ENCODE peak calls at places on chromosome 19, in nine cellular contexts. Z is heart left ventricle; Q is sigmoid colon; K is CD4-positive, alpha-beta memory T cell; F is uterus; C is CD4-positive, alpha-beta T cell; L is mesendoderm; Y is body of pancreas; P is GM23338. M is an unnamed sample.

GRCh38 chr19:56942749-56943148 is 102.2 kb upstream of the PEG3 start:
- DNase-seq in K (no peak), C (no peak), P (no peak), Q (peak; percentile 78), Y (no peak), F (no peak), Z (peak; percentile 49), L (peak; percentile 26), M (no peak)

GRCh38 chr19:50315773-50316448 is 13.3 kb downstream of the KCNC3 start:
- DNase-seq in Y (no peak), K (no peak), C (no peak), P (peak; percentile 86), Z (no peak), L (peak; percentile 92), F (no peak), Q (no peak), M (no peak)

GRCh38 chr19:50415661-50416033 is 3.1 kb upstream of the SPIB start:
- DNase-seq in Q (no peak), K (no peak), P (peak; percentile 23), C (no peak), Y (no peak), Z (no peak), L (no peak), F (no peak), M (peak; percentile 73)

GRCh38 chr19:33193864-33194362 is at the start of gene LRP3:
- DNase-seq in F (peak; percentile 49), L (peak; percentile 23), Z (peak; percentile 69), Q (no peak), C (no peak), P (peak; percentile 55), Y (peak; percentile 55), K (no peak), M (no peak)

GRCh38 chr19:46299004-46299509 is 2.2 kb downstream of the HIF3A start:
- DNase-seq in Y (peak; percentile 98), K (no peak), P (no peak), Q (peak; percentile 99), L (no peak), C (no peak), Z (peak; percentile 96), F (peak; percentile 98), M (peak; percentile 70)

GRCh38 chr19:30743702-30744101 is 371.5 kb downstream of the ZNF536 start:
- DNase-seq in Q (no peak), Z (no peak), Y (no peak), C (no peak), F (no peak), K (no peak), P (no peak), L (no peak), M (no peak)

GRCh38 chr19:29708553-29709439 is 6.3 kb downstream of the C19orf12 start:
- DNase-seq in Q (no peak), C (no peak), P (no peak), Y (no peak), Z (no peak), F (no peak), K (no peak), L (no peak), M (no peak)

GRCh38 chr19:47065242-47065641 is 16.8 kb upstream of the TMEM160 start:
- DNase-seq in P (no peak), F (no peak), L (no peak), K (no peak), C (no peak), Z (no peak), Q (no peak), Y (no peak), M (no peak)

GRCh38 chr19:10424011-10424637 is 3.8 kb downstream of the PDE4A start:
- DNase-seq in Y (peak; percentile 82), Q (peak; percentile 87), F (peak; percentile 78), C (peak; percentile 57), P (peak; percentile 87), K (peak; percentile 66), L (peak; percentile 84), Z (peak; percentile 83), M (no peak)

GRCh38 chr19:41879670-41880328 is 2.7 kb downstream of the CD79A start:
- DNase-seq in Y (no peak), Q (no peak), L (no peak), F (no peak), Z (no peak), P (no peak), K (no peak), C (no peak), M (no peak)

GRCh38 chr19:508204-509150 is 1.2 kb downstream of the TPGS1 start:
- DNase-seq in L (no peak), Q (peak; percentile 66), C (no peak), P (no peak), Z (no peak), Y (no peak), K (no peak), F (no peak), M (no peak)

GRCh38 chr19:54667217-54667616 is 4.4 kb downstream of the LILRB4 start:
- DNase-seq in Y (no peak), Q (no peak), L (no peak), Z (no peak), P (no peak), C (no peak), F (no peak), K (no peak), M (no peak)

GRCh38 chr19:54674021-54674617 is 11.3 kb downstream of the LILRB4 start:
- DNase-seq in C (no peak), Q (no peak), Y (no peak), K (no peak), L (peak; percentile 31), P (peak; percentile 86), F (no peak), Z (no peak), M (peak; percentile 39)

GRCh38 chr19:54668353-54668752 is 5.6 kb downstream of the LILRB4 start:
- DNase-seq in Z (no peak), C (no peak), P (no peak), Q (no peak), F (no peak), Y (no peak), L (no peak), K (no peak), M (no peak)

GRCh38 chr19:54673222-54673621 is 10.4 kb downstream of the LILRB4 start:
- DNase-seq in Z (no peak), Y (no peak), Q (no peak), C (no peak), P (no peak), L (no peak), K (no peak), F (no peak), M (no peak)

DNA sequence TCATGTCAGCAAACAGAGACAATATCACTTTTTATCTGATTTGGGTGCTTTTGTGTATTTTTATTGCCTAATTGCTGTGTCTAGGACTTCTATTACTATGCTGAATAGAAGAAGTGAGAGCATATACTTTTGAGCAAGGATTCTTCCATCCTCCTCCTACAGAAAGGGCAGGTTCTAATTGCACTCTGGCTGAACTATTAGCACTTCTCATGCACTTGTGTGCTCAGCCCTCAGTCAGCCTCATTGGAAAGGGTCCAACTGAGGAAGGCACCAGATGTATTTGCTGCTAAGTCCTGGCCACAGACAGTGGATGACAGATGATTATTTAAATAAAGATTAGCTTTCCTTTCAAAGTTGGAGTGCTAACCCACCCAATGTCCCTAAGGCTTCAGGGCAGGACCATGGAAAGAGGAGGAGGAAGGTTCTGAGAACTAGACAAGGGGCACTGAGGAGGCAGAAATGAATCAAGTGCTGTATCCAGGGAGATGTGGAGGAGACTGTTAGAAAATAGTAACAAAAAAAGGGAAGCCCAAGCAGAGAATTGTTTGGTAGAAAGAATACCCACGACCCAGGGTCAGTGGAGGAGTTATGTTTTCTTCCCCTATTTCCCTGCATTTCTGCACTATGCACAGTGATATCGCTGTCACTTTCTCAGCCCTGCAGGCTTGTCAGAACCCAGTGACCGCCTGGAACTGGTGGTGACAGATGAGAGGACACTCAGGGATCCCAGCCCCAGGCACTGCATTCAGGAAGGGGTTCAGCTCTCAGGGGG is 8.0 kb downstream of the LILRB4 start:
- DNase-seq in L (no peak), P (no peak), Z (no peak), K (no peak), Y (no peak), F (no peak), Q (no peak), C (no peak), M (no peak)
- H3K27ac ChIP-seq in L (no peak overlapping the region), P (no peak overlapping the region), Z (no peak overlapping the region), K (no peak overlapping the region), Y (no peak overlapping the region), F (no peak overlapping the region), Q (no peak overlapping the region), C (no peak overlapping the region), M (no peak overlapping the region)

DNA sequence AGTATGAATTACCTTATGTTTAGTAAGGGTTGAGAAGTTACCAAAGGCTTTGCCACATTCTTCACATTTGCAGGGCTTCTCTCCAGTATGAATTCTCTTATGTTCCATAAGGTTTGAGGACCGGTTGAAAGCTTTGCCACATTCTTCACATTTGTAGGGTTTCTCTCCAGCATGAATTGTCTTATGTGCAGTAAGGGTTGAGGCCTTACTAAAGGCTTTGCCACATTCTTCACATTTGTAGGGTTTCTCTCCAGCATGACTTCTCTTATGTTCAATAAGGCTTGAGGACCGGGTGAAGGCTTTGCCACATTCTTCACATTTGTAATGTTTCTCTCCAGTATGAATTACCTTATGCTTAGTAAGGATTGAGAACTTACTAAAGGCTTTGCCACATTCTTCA is 26.7 kb downstream of the ZNF728 start:
- DNase-seq in Z (no peak), F (no peak), C (no peak), Q (no peak), K (no peak), Y (no peak), L (no peak), P (no peak), M (no peak)
- H3K27ac ChIP-seq in Z (no peak overlapping the region), F (no peak overlapping the region), C (no peak overlapping the region), Q (no peak overlapping the region), K (no peak overlapping the region), Y (no peak overlapping the region), L (no peak overlapping the region), P (no peak overlapping the region), M (no peak overlapping the region)

GRCh38 chr19:19508217-19508616 is 7.1 kb downstream of the TSSK6 start:
- DNase-seq in Q (no peak), P (no peak), L (no peak), C (no peak), Y (no peak), F (no peak), Z (no peak), K (no peak), M (no peak)
- H3K27ac ChIP-seq in Q (no peak overlapping the region), P (no peak overlapping the region), L (no peak overlapping the region), C (no peak overlapping the region), Y (no peak overlapping the region), F (no peak overlapping the region), Z (no peak overlapping the region), K (no peak overlapping the region), M (no peak overlapping the region)

DNA sequence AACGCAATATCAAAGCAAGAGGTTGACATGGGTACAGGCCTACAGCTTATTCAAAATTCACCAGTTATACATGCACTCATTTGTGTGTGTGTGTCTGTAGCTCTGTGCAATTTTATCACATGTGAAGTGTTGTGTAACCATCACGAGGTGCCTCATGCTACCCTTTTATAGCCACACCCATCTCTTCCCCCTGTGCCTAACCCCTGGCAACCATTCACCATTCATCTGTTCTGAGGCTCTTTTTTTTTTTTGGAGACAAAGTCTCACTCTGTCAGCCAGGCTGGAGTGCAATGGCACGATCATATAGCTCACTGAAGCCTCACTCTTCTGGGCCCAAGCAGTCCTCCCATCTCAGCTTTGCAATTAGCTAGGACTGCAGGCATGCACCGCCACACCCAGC is 78.4 kb downstream of the DPF1 start:
- DNase-seq in Z (no peak), L (no peak), P (no peak), K (no peak), C (no peak), Q (no peak), Y (no peak), F (no peak), M (no peak)
- H3K27ac ChIP-seq in Z (no peak overlapping the region), L (no peak overlapping the region), P (no peak overlapping the region), K (no peak overlapping the region), C (no peak overlapping the region), Q (no peak overlapping the region), Y (no peak overlapping the region), F (no peak overlapping the region), M (no peak overlapping the region)

M was measured in HL-60.